ENCODE peak calls at places on chromosome 5, in seven cellular contexts. One of them, this sample, is unnamed.

GRCh38 chr5:132497488-132497997 is 7.0 kb upstream of the IRF1 start:
- DNase-seq in H1: no peak
- DNase-seq in tibial artery: peak
- DNase-seq in cardiac muscle cell: peak
- DNase-seq in heart right ventricle: peak
- DNase-seq in IMR-90: peak
- DNase-seq in A549: peak
- DNase-seq in this sample: peak

GRCh38 chr5:64939772-64940510 is 171.2 kb downstream of the CWC27 start:
- DNase-seq in H1: peak
- DNase-seq in tibial artery: peak
- DNase-seq in cardiac muscle cell: no peak
- DNase-seq in heart right ventricle: peak
- DNase-seq in IMR-90: peak
- DNase-seq in A549: peak
- DNase-seq in this sample: peak

GRCh38 chr5:105460721-105461120 is 1898.1 kb upstream of the NUDT12 start:
- DNase-seq in H1: no peak
- DNase-seq in tibial artery: no peak
- DNase-seq in cardiac muscle cell: no peak
- DNase-seq in heart right ventricle: no peak
- DNase-seq in IMR-90: no peak
- DNase-seq in A549: no peak
- DNase-seq in this sample: no peak

GRCh38 chr5:20575515-20575914 is 587.5 kb upstream of the CDH18 start:
- DNase-seq in H1: no peak
- DNase-seq in tibial artery: no peak
- DNase-seq in cardiac muscle cell: peak
- DNase-seq in heart right ventricle: no peak
- DNase-seq in IMR-90: no peak
- DNase-seq in A549: no peak
- DNase-seq in this sample: no peak

GRCh38 chr5:93611510-93611899 is 28.5 kb downstream of the NR2F1 start:
- DNase-seq in H1: no peak
- DNase-seq in tibial artery: no peak
- DNase-seq in cardiac muscle cell: no peak
- DNase-seq in heart right ventricle: no peak
- DNase-seq in IMR-90: no peak
- DNase-seq in A549: no peak
- DNase-seq in this sample: no peak

GRCh38 chr5:142095651-142096330 is 12.8 kb upstream of the NDFIP1 start:
- DNase-seq in H1: no peak
- DNase-seq in tibial artery: peak
- DNase-seq in cardiac muscle cell: peak
- DNase-seq in heart right ventricle: no peak
- DNase-seq in IMR-90: no peak
- DNase-seq in A549: no peak
- DNase-seq in this sample: no peak

GRCh38 chr5:90510438-90510837 is 18.9 kb downstream of the LYSMD3 start:
- DNase-seq in H1: no peak
- DNase-seq in tibial artery: no peak
- DNase-seq in cardiac muscle cell: no peak
- DNase-seq in heart right ventricle: no peak
- DNase-seq in IMR-90: no peak
- DNase-seq in A549: no peak
- DNase-seq in this sample: no peak

GRCh38 chr5:26921439-26921838 is 116.9 kb downstream of the CDH9 start:
- DNase-seq in H1: no peak
- DNase-seq in tibial artery: no peak
- DNase-seq in cardiac muscle cell: no peak
- DNase-seq in heart right ventricle: no peak
- DNase-seq in IMR-90: no peak
- DNase-seq in A549: no peak
- DNase-seq in this sample: no peak

GRCh38 chr5:10140195-10140973 is 109.3 kb downstream of the ATPSCKMT start:
- DNase-seq in H1: no peak
- DNase-seq in tibial artery: no peak
- DNase-seq in cardiac muscle cell: no peak
- DNase-seq in heart right ventricle: no peak
- DNase-seq in IMR-90: peak
- DNase-seq in A549: peak
- DNase-seq in this sample: no peak

GRCh38 chr5:63456279-63456678 is 506.0 kb downstream of the HTR1A start:
- DNase-seq in H1: no peak
- DNase-seq in tibial artery: no peak
- DNase-seq in cardiac muscle cell: no peak
- DNase-seq in heart right ventricle: no peak
- DNase-seq in IMR-90: no peak
- DNase-seq in A549: no peak
- DNase-seq in this sample: no peak

GRCh38 chr5:90871356-90871755 is 312.8 kb downstream of the ADGRV1 start:
- DNase-seq in H1: no peak
- DNase-seq in tibial artery: no peak
- DNase-seq in cardiac muscle cell: no peak
- DNase-seq in heart right ventricle: no peak
- DNase-seq in IMR-90: no peak
- DNase-seq in A549: no peak
- DNase-seq in this sample: no peak

GRCh38 chr5:88769165-88769564 is 113.8 kb downstream of the MEF2C start:
- DNase-seq in H1: no peak
- DNase-seq in tibial artery: peak
- DNase-seq in cardiac muscle cell: no peak
- DNase-seq in heart right ventricle: no peak
- DNase-seq in IMR-90: peak
- DNase-seq in A549: no peak
- DNase-seq in this sample: no peak

GRCh38 chr5:171122372-171122771 is 186.7 kb upstream of the TLX3 start:
- DNase-seq in H1: no peak
- DNase-seq in tibial artery: no peak
- DNase-seq in cardiac muscle cell: no peak
- DNase-seq in heart right ventricle: no peak
- DNase-seq in IMR-90: no peak
- DNase-seq in A549: no peak
- DNase-seq in this sample: peak

GRCh38 chr5:106880656-106881055 is 790.1 kb downstream of the EFNA5 start:
- DNase-seq in H1: no peak
- DNase-seq in tibial artery: no peak
- DNase-seq in cardiac muscle cell: no peak
- DNase-seq in heart right ventricle: no peak
- DNase-seq in IMR-90: no peak
- DNase-seq in A549: no peak
- DNase-seq in this sample: no peak

GRCh38 chr5:176912115-176912514 is 13.0 kb upstream of the HK3 start:
- DNase-seq in H1: no peak
- DNase-seq in tibial artery: no peak
- DNase-seq in cardiac muscle cell: no peak
- DNase-seq in heart right ventricle: no peak
- DNase-seq in IMR-90: peak
- DNase-seq in A549: no peak
- DNase-seq in this sample: no peak

GRCh38 chr5:177265395-177265794 is 38.1 kb downstream of the RAB24 start:
- DNase-seq in H1: no peak
- DNase-seq in tibial artery: no peak
- DNase-seq in cardiac muscle cell: no peak
- DNase-seq in heart right ventricle: no peak
- DNase-seq in IMR-90: no peak
- DNase-seq in A549: no peak
- DNase-seq in this sample: no peak

GRCh38 chr5:59917121-59917520 is 23.6 kb upstream of the PDE4D start:
- DNase-seq in H1: no peak
- DNase-seq in tibial artery: no peak
- DNase-seq in cardiac muscle cell: no peak
- DNase-seq in heart right ventricle: no peak
- DNase-seq in IMR-90: no peak
- DNase-seq in A549: no peak
- DNase-seq in this sample: no peak

GRCh38 chr5:74639538-74640449 is 734 bp downstream of the ENC1 start:
- DNase-seq in H1: peak
- DNase-seq in tibial artery: peak
- DNase-seq in cardiac muscle cell: peak
- DNase-seq in heart right ventricle: peak
- DNase-seq in IMR-90: peak
- DNase-seq in A549: peak
- DNase-seq in this sample: peak

GRCh38 chr5:3392306-3392939 is 203.2 kb upstream of the IRX1 start:
- DNase-seq in H1: no peak
- DNase-seq in tibial artery: no peak
- DNase-seq in cardiac muscle cell: no peak
- DNase-seq in heart right ventricle: no peak
- DNase-seq in IMR-90: no peak
- DNase-seq in A549: no peak
- DNase-seq in this sample: no peak

GRCh38 chr5:66529182-66529581 is 67.0 kb upstream of the MAST4 start:
- DNase-seq in H1: no peak
- DNase-seq in tibial artery: no peak
- DNase-seq in cardiac muscle cell: peak
- DNase-seq in heart right ventricle: no peak
- DNase-seq in IMR-90: no peak
- DNase-seq in A549: no peak
- DNase-seq in this sample: no peak

GRCh38 chr5:143262393-143263174 is 140.9 kb downstream of the NR3C1 start:
- DNase-seq in H1: no peak
- DNase-seq in tibial artery: no peak
- DNase-seq in cardiac muscle cell: no peak
- DNase-seq in heart right ventricle: no peak
- DNase-seq in IMR-90: peak
- DNase-seq in A549: peak
- DNase-seq in this sample: no peak

GRCh38 chr5:128290152-128290858 is 206.7 kb downstream of the SLC12A2 start:
- DNase-seq in H1: no peak
- DNase-seq in tibial artery: no peak
- DNase-seq in cardiac muscle cell: no peak
- DNase-seq in heart right ventricle: no peak
- DNase-seq in IMR-90: peak
- DNase-seq in A549: no peak
- DNase-seq in this sample: no peak

GRCh38 chr5:175162036-175162435 is 281.9 kb downstream of the DRD1 start:
- DNase-seq in H1: no peak
- DNase-seq in tibial artery: no peak
- DNase-seq in cardiac muscle cell: no peak
- DNase-seq in heart right ventricle: no peak
- DNase-seq in IMR-90: no peak
- DNase-seq in A549: no peak
- DNase-seq in this sample: no peak

GRCh38 chr5:106966686-106967315 is 703.9 kb downstream of the EFNA5 start:
- DNase-seq in H1: no peak
- DNase-seq in tibial artery: no peak
- DNase-seq in cardiac muscle cell: no peak
- DNase-seq in heart right ventricle: no peak
- DNase-seq in IMR-90: no peak
- DNase-seq in A549: no peak
- DNase-seq in this sample: no peak

GRCh38 chr5:3030511-3031165 is 279.2 kb upstream of the IRX2 start:
- DNase-seq in H1: no peak
- DNase-seq in tibial artery: no peak
- DNase-seq in cardiac muscle cell: no peak
- DNase-seq in heart right ventricle: no peak
- DNase-seq in IMR-90: no peak
- DNase-seq in A549: no peak
- DNase-seq in this sample: no peak

GRCh38 chr5:79577693-79578092 is 34.5 kb upstream of the TENT2 start:
- DNase-seq in H1: no peak
- DNase-seq in tibial artery: no peak
- DNase-seq in cardiac muscle cell: no peak
- DNase-seq in heart right ventricle: no peak
- DNase-seq in IMR-90: no peak
- DNase-seq in A549: no peak
- DNase-seq in this sample: no peak

DNA sequence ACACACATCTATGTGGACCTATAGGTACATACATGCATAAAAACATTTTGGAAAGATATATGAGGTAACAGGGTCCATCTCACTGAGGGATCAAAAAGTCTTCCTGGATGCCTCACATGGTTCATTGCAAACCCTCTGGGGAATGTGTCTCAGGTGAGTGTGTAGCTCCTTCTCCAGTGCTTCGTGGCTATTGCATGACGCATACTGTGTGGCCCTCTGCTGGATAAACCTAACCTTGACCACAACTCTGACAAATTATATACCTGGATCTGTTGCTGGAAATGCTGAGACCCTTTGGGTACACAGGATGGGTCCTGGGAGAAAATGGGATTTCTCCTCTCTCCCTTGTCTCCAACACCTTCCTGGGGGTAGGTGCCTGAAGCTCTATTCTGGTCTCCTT is 91.9 kb downstream of the JAKMIP2 start:
- DNase-seq in H1: no peak
- DNase-seq in tibial artery: no peak
- DNase-seq in cardiac muscle cell: peak
- DNase-seq in heart right ventricle: no peak
- DNase-seq in IMR-90: peak
- DNase-seq in A549: peak
- DNase-seq in this sample: no peak
- TF ChIP-seq CTCF in H1: peak
- TF ChIP-seq CTCF in tibial artery: no peak
- TF ChIP-seq CTCF in cardiac muscle cell: peak
- TF ChIP-seq CTCF in heart right ventricle: no peak
- TF ChIP-seq CTCF in IMR-90: no peak
- TF ChIP-seq CTCF in A549: no peak
- TF ChIP-seq CTCF in this sample: peak

GRCh38 chr5:369151-369939 is 47.8 kb downstream of the AHRR start:
- DNase-seq in H1: peak
- DNase-seq in tibial artery: peak
- DNase-seq in cardiac muscle cell: no peak
- DNase-seq in heart right ventricle: no peak
- DNase-seq in IMR-90: peak
- DNase-seq in A549: no peak
- DNase-seq in this sample: no peak
- H3K27ac ChIP-seq in H1: no peak
- H3K27ac ChIP-seq in tibial artery: no peak
- H3K27ac ChIP-seq in cardiac muscle cell: no peak
- H3K27ac ChIP-seq in heart right ventricle: no peak
- H3K27ac ChIP-seq in IMR-90: peak
- H3K27ac ChIP-seq in A549: no peak
- H3K27ac ChIP-seq in this sample: no peak

DNA sequence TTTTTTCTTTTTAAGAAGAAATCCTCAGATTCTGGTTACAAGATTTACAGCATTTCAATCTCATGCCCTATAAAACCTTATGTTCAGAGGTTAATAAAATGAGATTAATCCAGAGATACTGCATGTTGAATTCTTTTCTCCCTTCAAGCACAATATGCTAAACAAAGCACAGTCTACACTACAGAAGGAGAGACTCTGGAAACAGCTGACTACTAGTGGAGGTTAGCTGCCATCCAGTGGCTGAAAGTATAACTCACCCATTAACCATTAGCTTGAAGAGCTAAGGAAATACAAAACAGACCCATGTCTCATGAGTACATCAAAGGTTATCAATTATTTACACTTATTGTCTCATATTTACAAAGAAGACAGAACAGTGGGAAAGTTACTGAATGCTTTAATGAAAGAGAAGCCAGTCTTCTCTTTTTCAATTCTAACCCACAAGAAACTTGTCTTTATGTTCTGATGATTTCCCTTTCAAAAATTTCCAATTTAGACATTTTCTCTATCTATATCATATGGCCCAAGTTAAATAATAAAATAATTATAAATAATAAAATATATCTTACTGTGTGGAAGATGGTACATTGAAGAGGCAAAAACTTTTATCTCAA is 12.7 kb upstream of the DNAH5 start:
- DNase-seq in H1: no peak
- DNase-seq in tibial artery: no peak
- DNase-seq in cardiac muscle cell: peak
- DNase-seq in heart right ventricle: no peak
- DNase-seq in IMR-90: peak
- DNase-seq in A549: peak
- DNase-seq in this sample: peak
- TF ChIP-seq CTCF in H1: peak
- TF ChIP-seq CTCF in tibial artery: peak
- TF ChIP-seq CTCF in cardiac muscle cell: peak
- TF ChIP-seq CTCF in heart right ventricle: peak
- TF ChIP-seq CTCF in IMR-90: peak
- TF ChIP-seq CTCF in A549: peak
- TF ChIP-seq CTCF in this sample: no peak

GRCh38 chr5:18105449-18105848 is 471.2 kb downstream of the TAF11L14 start:
- DNase-seq in H1: no peak
- DNase-seq in tibial artery: no peak
- DNase-seq in cardiac muscle cell: no peak
- DNase-seq in heart right ventricle: no peak
- DNase-seq in IMR-90: no peak
- DNase-seq in A549: no peak
- DNase-seq in this sample: no peak
- H3K27ac ChIP-seq in H1: no peak
- H3K27ac ChIP-seq in tibial artery: no peak
- H3K27ac ChIP-seq in cardiac muscle cell: no peak
- H3K27ac ChIP-seq in heart right ventricle: no peak
- H3K27ac ChIP-seq in IMR-90: no peak
- H3K27ac ChIP-seq in A549: no peak
- H3K27ac ChIP-seq in this sample: no peak

This sample was measured in body of pancreas.